ENCODE peak calls at places on chromosomes 3 and 15, in eight cellular contexts. M is nephron progenitor cell; W is NCI-H69; I is K562; R is pancreas; J is stimulated activated CD4-positive, alpha-beta T cell treated with anti-CD3 and anti-CD28 coated beads, Interleukin-2, amount 100 ng/mL, for 48 hours; H is RCC 7860; X is right cardiac atrium. O is an unnamed sample.

GRCh38 chr3:55085231-55085630 is 157.4 kb upstream of the LRTM1 start:
- DNase-seq in M (no peak), W (no peak), I (no peak), R (no peak), J (no peak), H (no peak), X (no peak), O (no peak)

GRCh38 chr3:168545591-168545990 is 449.9 kb upstream of the GOLIM4 start:
- DNase-seq in M (no peak), W (peak), I (no peak), R (peak), J (no peak), H (no peak), X (peak), O (no peak)

GRCh38 chr3:187694801-187695200 is 7.6 kb downstream of the RTP2 start:
- DNase-seq in M (no peak), W (no peak), I (no peak), R (no peak), J (no peak), H (peak), X (no peak), O (no peak)

GRCh38 chr3:30135190-30135589 is 471.2 kb upstream of the TGFBR2 start:
- DNase-seq in M (no peak), W (no peak), I (no peak), R (no peak), J (no peak), H (no peak), X (no peak), O (no peak)

GRCh38 chr3:181700168-181701087 is 11.3 kb upstream of the SOX2 start:
- DNase-seq in M (peak), W (peak), I (peak), R (no peak), J (peak), H (peak), X (peak), O (peak)

GRCh38 chr3:72663429-72663828 is 184.8 kb downstream of the SHQ1 start:
- DNase-seq in M (no peak), W (peak), I (no peak), R (no peak), J (no peak), H (no peak), X (no peak), O (no peak)

GRCh38 chr15:42577514-42578031 is 2.2 kb downstream of the STARD9 start:
- DNase-seq in M (no peak), W (peak), I (no peak), R (no peak), J (no peak), H (no peak), X (no peak), O (no peak)

GRCh38 chr3:15638891-15639262 is 37.3 kb downstream of the BTD start:
- DNase-seq in M (no peak), W (no peak), I (no peak), R (no peak), J (no peak), H (no peak), X (no peak), O (no peak)

GRCh38 chr3:170830580-170830979 is 39.4 kb downstream of the RPL22L1 start:
- DNase-seq in M (no peak), W (no peak), I (no peak), R (no peak), J (no peak), H (no peak), X (no peak), O (no peak)

GRCh38 chr3:72185549-72186484 is 400.9 kb upstream of the PROK2 start:
- DNase-seq in M (no peak), W (peak), I (peak), R (no peak), J (peak), H (peak), X (no peak), O (no peak)

GRCh38 chr15:52233405-52233804 is 42.2 kb upstream of the GNB5 start:
- DNase-seq in M (no peak), W (no peak), I (no peak), R (no peak), J (no peak), H (no peak), X (no peak), O (no peak)

GRCh38 chr3:127101411-127102067 is 91.4 kb upstream of the PRR23E start:
- DNase-seq in M (no peak), W (no peak), I (no peak), R (no peak), J (no peak), H (no peak), X (no peak), O (no peak)

GRCh38 chr3:46867550-46867898 is 4.3 kb upstream of the MYL3 start:
- DNase-seq in M (no peak), W (no peak), I (no peak), R (peak), J (no peak), H (no peak), X (peak), O (no peak)

GRCh38 chr3:69379661-69380060 is 6.2 kb downstream of the FRMD4B start:
- DNase-seq in M (no peak), W (peak), I (no peak), R (no peak), J (no peak), H (no peak), X (no peak), O (no peak)

GRCh38 chr3:188362405-188362831 is 208.5 kb downstream of the LPP start:
- DNase-seq in M (no peak), W (no peak), I (no peak), R (no peak), J (no peak), H (peak), X (no peak), O (no peak)

GRCh38 chr3:63972196-63972595 is 51.1 kb downstream of the PSMD6 start:
- DNase-seq in M (no peak), W (no peak), I (no peak), R (no peak), J (no peak), H (peak), X (no peak), O (no peak)

GRCh38 chr3:65864357-65864904 is 174.3 kb downstream of the MAGI1 start:
- DNase-seq in M (no peak), W (no peak), I (no peak), R (no peak), J (no peak), H (no peak), X (no peak), O (no peak)